ENCODE peak calls at places on chromosomes 16 and 17, in four cellular contexts. X is suprapubic skin; E is neural progenitor cell; W is CD4-positive, alpha-beta memory T cell. Y is an unnamed sample.

GRCh38 chr16:5560084-5560483 is 462.5 kb upstream of the EEF2KMT start:
- DNase-seq in X (no peak), W (no peak), E (no peak), Y (no peak)

GRCh38 chr17:71760062-71760720 is 360.6 kb upstream of the SOX9 start:
- DNase-seq in W (no peak), E (no peak), X (no peak), Y (no peak)

GRCh38 chr16:87963400-87963799 is 12.2 kb downstream of the BANP start:
- DNase-seq in X (no peak), W (peak; percentile 87), E (no peak), Y (no peak)

GRCh38 chr17:5131146-5131715 is 15.4 kb downstream of the USP6 start:
- DNase-seq in X (peak; percentile 34), E (no peak), W (no peak), Y (no peak)

GRCh38 chr17:14672830-14673229 is 371.9 kb downstream of the HS3ST3B1 start:
- DNase-seq in X (no peak), W (no peak), E (peak; percentile 49), Y (no peak)

GRCh38 chr17:4591529-4591928 is 7.2 kb downstream of the SMTNL2 start:
- DNase-seq in X (no peak), E (no peak), W (no peak), Y (no peak)

GRCh38 chr16:55021595-55022475 is 91.2 kb downstream of the IRX5 start:
- DNase-seq in W (no peak), X (no peak), E (peak; percentile 49), Y (no peak)

GRCh38 chr16:59973966-59974365 is 1239.8 kb upstream of the GOT2 start:
- DNase-seq in X (no peak), W (no peak), E (no peak), Y (no peak)

GRCh38 chr16:68790130-68790761 is 53.1 kb upstream of the TANGO6 start:
- DNase-seq in W (no peak), X (no peak), E (peak; percentile 20), Y (no peak)

GRCh38 chr16:83946154-83946780 is 6.8 kb upstream of the OSGIN1 start:
- DNase-seq in W (no peak), X (no peak), E (no peak), Y (no peak)

GRCh38 chr16:47109361-47109760 is 34.4 kb downstream of the NETO2 start:
- DNase-seq in X (no peak), W (no peak), E (no peak), Y (no peak)

GRCh38 chr17:17805575-17805974 is 31.2 kb downstream of the SREBF1 start:
- DNase-seq in X (no peak), E (no peak), W (no peak), Y (no peak)

GRCh38 chr17:17800504-17801021 is 36.2 kb downstream of the SREBF1 start:
- DNase-seq in E (no peak), X (no peak), W (no peak), Y (no peak)

GRCh38 chr17:17804007-17804406 is 32.8 kb downstream of the SREBF1 start:
- DNase-seq in W (no peak), X (no peak), E (no peak), Y (no peak)

GRCh38 chr17:17798573-17799255 is 38.1 kb downstream of the SREBF1 start:
- DNase-seq in E (no peak), X (no peak), W (no peak), Y (no peak)

GRCh38 chr17:17801800-17802481 is 34.8 kb downstream of the SREBF1 start:
- DNase-seq in W (no peak), E (no peak), X (no peak), Y (no peak)
- H3K27ac ChIP-seq in W (no peak overlapping the region), E (no peak overlapping the region), X (no peak overlapping the region), Y (no peak overlapping the region)

GRCh38 chr17:75589017-75589918 is 1.7 kb downstream of the MYO15B start:
- DNase-seq in W (peak; percentile 93), E (peak; percentile 99), X (peak; percentile 94), Y (peak; percentile 99)
- H3K27ac ChIP-seq in W (no peak overlapping the region), E (no peak overlapping the region), X (peak overlapping the region; percentile 81), Y (peak overlapping the region; percentile 98)

GRCh38 chr17:31875081-31875480 is 16.0 kb upstream of the COPRS start:
- DNase-seq in W (no peak), X (no peak), E (no peak), Y (no peak)

GRCh38 chr17:31877341-31877740 is 18.3 kb upstream of the COPRS start:
- DNase-seq in W (no peak), X (no peak), E (no peak), Y (no peak)

GRCh38 chr17:31880311-31880710 is 21.2 kb downstream of the UTP6 start:
- DNase-seq in W (no peak), X (peak; percentile 5), E (no peak), Y (no peak)

GRCh38 chr17:31877911-31878702 is 19.1 kb upstream of the COPRS start:
- DNase-seq in X (no peak), E (no peak), W (no peak), Y (no peak)

GRCh38 chr17:31878703-31879073 is 19.6 kb upstream of the COPRS start:
- DNase-seq in W (no peak), E (no peak), X (no peak), Y (no peak)
- H3K27ac ChIP-seq in W (no peak overlapping the region), E (no peak overlapping the region), X (no peak overlapping the region), Y (no peak overlapping the region)

GRCh38 chr16:4316103-4316731 is 350 bp downstream of the GLIS2 start:
- DNase-seq in W (no peak), X (no peak), E (peak; percentile 68), Y (no peak)

GRCh38 chr16:4314532-4315184 is 1.2 kb upstream of the GLIS2 start:
- DNase-seq in X (peak; percentile 74), W (peak; percentile 45), E (peak; percentile 55), Y (peak; percentile 77)

GRCh38 chr16:4313563-4314531 is 2.0 kb upstream of the GLIS2 start:
- DNase-seq in X (no peak), E (peak; percentile 86), W (peak; percentile 28), Y (peak; percentile 45)

GRCh38 chr16:4316732-4317461 is 1.0 kb downstream of the GLIS2 start:
- DNase-seq in E (no peak), X (no peak), W (no peak), Y (peak; percentile 62)

DNA sequence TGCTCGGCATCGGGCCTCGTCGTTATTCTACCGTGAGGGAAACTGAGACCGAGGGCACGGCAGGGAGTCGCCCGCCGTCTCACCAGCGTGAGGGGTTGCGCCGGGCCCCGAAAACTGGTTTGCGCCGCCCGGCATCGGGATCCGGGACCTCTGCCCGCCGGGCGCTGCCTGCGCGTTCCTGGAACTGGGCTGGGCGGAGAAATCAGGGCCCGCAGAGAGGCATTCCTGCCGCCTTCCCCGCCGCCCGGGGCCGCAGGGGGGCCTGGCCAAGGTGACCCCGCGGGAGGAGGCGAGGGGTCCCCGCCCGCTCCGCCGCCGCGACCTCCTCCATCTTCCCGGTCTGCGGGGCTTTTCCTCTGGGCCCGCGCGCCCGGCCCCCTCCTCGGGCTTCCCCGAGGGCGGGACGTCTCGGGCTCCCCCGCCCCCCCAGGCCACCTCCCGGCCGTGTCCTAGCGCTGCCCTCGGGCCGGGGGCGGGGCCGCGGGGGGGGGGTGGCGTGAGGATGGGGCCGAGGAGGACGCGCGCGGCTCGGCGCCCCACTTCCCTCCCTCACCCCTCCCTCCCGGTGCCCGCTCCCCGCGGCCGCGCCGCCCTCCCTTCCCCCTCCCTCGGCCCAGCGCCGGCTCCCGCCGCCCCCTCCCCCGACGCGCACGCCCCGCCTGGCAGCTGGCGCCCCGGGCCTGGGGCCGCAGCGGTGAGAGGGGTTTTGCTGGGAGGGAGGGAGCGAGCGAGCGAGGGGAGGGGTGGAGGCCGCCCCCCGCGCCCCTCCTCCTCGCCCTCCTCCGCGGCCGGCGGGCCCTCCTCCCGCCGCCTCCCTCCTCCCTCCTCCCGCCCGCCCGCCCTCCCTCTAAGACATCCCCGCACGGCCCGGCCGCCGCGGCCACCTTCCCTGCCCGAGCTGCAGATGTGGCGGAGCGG is at the start of gene GLIS2:
- DNase-seq in W (peak; percentile 47), X (no peak), E (peak; percentile 94), Y (peak; percentile 89)
- H3K27ac ChIP-seq in W (no peak within 1 kb of the TSS), X (peak within 1 kb of the TSS; percentile 87), E (no peak within 1 kb of the TSS), Y (peak within 1 kb of the TSS; percentile 97)

DNA sequence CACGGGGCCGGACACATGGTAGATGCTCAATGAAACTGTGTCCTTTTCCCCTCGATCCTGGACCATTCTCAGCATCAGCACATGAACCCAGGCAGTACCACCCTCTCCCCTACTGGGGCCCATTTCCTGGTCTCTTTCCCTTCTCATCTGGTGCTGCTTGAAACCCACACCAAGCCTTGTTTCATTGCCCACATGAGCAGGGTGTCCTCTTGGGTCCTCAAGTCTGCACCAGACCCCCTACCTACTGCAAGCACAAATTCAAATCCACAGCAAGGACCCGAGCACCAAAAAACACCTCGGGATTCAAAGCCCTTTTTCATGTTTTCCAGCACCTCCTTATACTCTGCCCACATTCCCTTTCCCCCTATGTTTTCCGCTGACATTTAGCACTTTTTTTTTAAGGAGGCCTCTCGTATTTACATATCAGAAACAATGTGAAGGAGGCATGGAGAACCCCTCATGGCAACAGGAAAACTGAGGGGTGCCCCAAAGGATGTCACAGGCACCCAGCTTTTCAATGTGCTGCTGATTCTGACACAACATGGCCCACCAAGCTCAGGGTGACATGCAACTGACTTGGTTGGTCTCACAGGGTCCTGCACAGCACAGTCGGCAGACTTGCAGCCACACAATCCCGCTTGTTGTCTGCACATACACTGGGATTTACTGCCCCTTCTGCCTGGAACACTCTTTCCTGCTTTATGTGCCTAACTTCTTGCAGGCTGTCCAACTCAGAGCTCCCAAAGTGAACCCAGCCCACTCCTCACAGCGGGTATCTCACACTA is 4.6 kb upstream of the CCL1 start:
- DNase-seq in E (no peak), X (no peak), W (no peak), Y (no peak)
- H3K27ac ChIP-seq in E (no peak overlapping the region), X (no peak overlapping the region), W (no peak overlapping the region), Y (no peak overlapping the region)

GRCh38 chr17:60398227-60398959 is 6.5 kb upstream of the USP32 start:
- DNase-seq in W (no peak), X (no peak), E (no peak), Y (no peak)

GRCh38 chr17:60395508-60396065 is 3.7 kb upstream of the USP32 start:
- DNase-seq in X (no peak), E (no peak), W (no peak), Y (no peak)

GRCh38 chr17:60392845-60393702 is 1.1 kb upstream of the USP32 start:
- DNase-seq in E (peak; percentile 14), X (peak; percentile 68), W (peak; percentile 39), Y (peak; percentile 17)

GRCh38 chr17:60393840-60394529 is 2.1 kb upstream of the USP32 start:
- DNase-seq in W (no peak), X (no peak), E (peak; percentile 6), Y (no peak)

DNA sequence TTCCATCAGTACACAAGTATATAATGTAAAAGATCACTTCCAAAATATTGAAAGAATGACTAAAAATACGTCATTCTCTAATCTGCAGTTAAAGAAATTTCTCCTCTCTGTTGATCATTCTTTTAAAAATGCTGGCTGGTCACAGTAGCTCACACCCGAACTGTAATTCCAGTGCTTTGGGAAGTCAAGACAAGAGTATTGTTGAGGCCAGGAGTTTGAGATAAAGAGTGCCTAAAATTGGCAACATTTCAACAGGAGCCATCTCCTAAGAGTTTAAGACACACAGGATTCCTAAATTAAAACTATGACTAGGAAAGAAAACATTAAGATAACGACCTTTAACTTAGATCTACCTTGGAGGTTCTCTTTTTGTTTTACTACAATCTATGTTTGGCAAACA is 4.5 kb upstream of the USP32 start:
- DNase-seq in W (no peak), X (no peak), E (no peak), Y (no peak)
- H3K27ac ChIP-seq in W (no peak overlapping the region), X (no peak overlapping the region), E (no peak overlapping the region), Y (no peak overlapping the region)

Y was measured in ovary.